ENCODE peak calls at places on chromosomes 7 and 10, in eight cellular contexts. I, U, S, H, A, J, K and P are unnamed samples.

GRCh38 chr7:1242129-1242572 is 9.5 kb downstream of the UNCX start:
- DNase-seq in I (no peak), U (no peak), S (no peak), H (no peak), A (no peak), J (no peak), K (no peak), P (no peak)

GRCh38 chr7:82559203-82559805 is 115.7 kb upstream of the CACNA2D1 start:
- DNase-seq in I (peak; percentile 12), U (no peak), S (no peak), H (no peak), A (peak; percentile 70), J (no peak), K (no peak), P (no peak)

GRCh38 chr10:101238732-101239105 is 9.5 kb upstream of the LBX1 start:
- DNase-seq in I (no peak), U (no peak), S (no peak), H (no peak), A (no peak), J (no peak), K (no peak), P (no peak)

GRCh38 chr10:43211431-43212042 is 55.3 kb downstream of the RASGEF1A start:
- DNase-seq in I (no peak), U (no peak), S (no peak), H (no peak), A (no peak), J (no peak), K (no peak), P (no peak)

GRCh38 chr7:121049028-121049791 is 60.7 kb downstream of the CPED1 start:
- DNase-seq in I (no peak), U (no peak), S (peak; percentile 23), H (no peak), A (no peak), J (no peak), K (no peak), P (no peak)

GRCh38 chr10:99966306-99966705 is 43.4 kb downstream of the DNMBP start:
- DNase-seq in I (no peak), U (no peak), S (peak; percentile 78), H (no peak), A (no peak), J (peak; percentile 18), K (no peak), P (no peak)

GRCh38 chr7:29345590-29345989 is 151.0 kb downstream of the CHN2 start:
- DNase-seq in I (peak; percentile 41), U (no peak), S (no peak), H (no peak), A (no peak), J (peak; percentile 21), K (peak; percentile 25), P (no peak)

GRCh38 chr7:41792099-41792498 is 89.2 kb upstream of the INHBA start:
- DNase-seq in I (no peak), U (no peak), S (peak; percentile 41), H (no peak), A (no peak), J (no peak), K (no peak), P (no peak)

GRCh38 chr10:30017576-30017975 is 41.8 kb downstream of the JCAD start:
- DNase-seq in I (no peak), U (no peak), S (no peak), H (no peak), A (no peak), J (no peak), K (no peak), P (no peak)

GRCh38 chr7:37405128-37405527 is 43.5 kb downstream of the ELMO1 start:
- DNase-seq in I (no peak), U (no peak), S (no peak), H (no peak), A (no peak), J (no peak), K (no peak), P (no peak)

GRCh38 chr10:112269266-112269665 is 13.9 kb upstream of the TECTB start:
- DNase-seq in I (no peak), U (no peak), S (peak; percentile 69), H (no peak), A (no peak), J (no peak), K (no peak), P (no peak)

GRCh38 chr7:116689787-116690186 is 17.8 kb downstream of the MET start:
- DNase-seq in I (no peak), U (no peak), S (no peak), H (no peak), A (no peak), J (no peak), K (no peak), P (no peak)

GRCh38 chr10:79055892-79056291 is 12.9 kb upstream of the ZMIZ1 start:
- DNase-seq in I (no peak), U (no peak), S (no peak), H (no peak), A (no peak), J (no peak), K (peak; percentile 9), P (no peak)

GRCh38 chr10:35563266-35563891 is 41.8 kb upstream of the GJD4 start:
- DNase-seq in I (peak; percentile 60), U (peak; percentile 25), S (peak; percentile 76), H (peak; percentile 35), A (no peak), J (peak; percentile 45), K (peak; percentile 58), P (peak; percentile 28)

GRCh38 chr7:49812534-49812933 is 39.1 kb downstream of the VWC2 start:
- DNase-seq in I (no peak), U (no peak), S (no peak), H (no peak), A (no peak), J (no peak), K (no peak), P (no peak)

GRCh38 chr10:96714031-96714590 is 6.2 kb downstream of the PIK3AP1 start:
- DNase-seq in I (no peak), U (no peak), S (peak; percentile 60), H (no peak), A (no peak), J (no peak), K (no peak), P (no peak)

GRCh38 chr7:92695308-92696261 is 105.4 kb upstream of the FAM133B start:
- DNase-seq in I (peak; percentile 91), U (no peak), S (peak; percentile 90), H (no peak), A (no peak), J (no peak), K (peak; percentile 38), P (no peak)

GRCh38 chr10:84205049-84205852 is 10.9 kb downstream of the CDHR1 start:
- DNase-seq in I (peak; percentile 81), U (peak; percentile 28), S (peak; percentile 18), H (peak; percentile 59), A (peak; percentile 47), J (peak; percentile 75), K (no peak), P (peak; percentile 24)

GRCh38 chr10:132400547-132401151 is 3.6 kb downstream of the PWWP2B start:
- DNase-seq in I (peak; percentile 15), U (no peak), S (no peak), H (no peak), A (no peak), J (no peak), K (no peak), P (no peak)

GRCh38 chr10:92699518-92700272 is 9.9 kb downstream of the HHEX start:
- DNase-seq in I (peak; percentile 30), U (no peak), S (peak; percentile 42), H (peak; percentile 23), A (no peak), J (peak; percentile 44), K (no peak), P (peak; percentile 39)

GRCh38 chr10:22435650-22436049 is 90.4 kb downstream of the SPAG6 start:
- DNase-seq in I (peak; percentile 12), U (no peak), S (no peak), H (no peak), A (no peak), J (no peak), K (no peak), P (no peak)

GRCh38 chr7:19408821-19409220 is 263.6 kb upstream of the FERD3L start:
- DNase-seq in I (no peak), U (no peak), S (no peak), H (no peak), A (no peak), J (no peak), K (no peak), P (no peak)

GRCh38 chr7:129773328-129773731 is 161.8 kb downstream of the NRF1 start:
- DNase-seq in I (no peak), U (no peak), S (no peak), H (no peak), A (no peak), J (no peak), K (no peak), P (no peak)

GRCh38 chr7:116218747-116219146 is 8.4 kb downstream of the TES start:
- DNase-seq in I (no peak), U (no peak), S (no peak), H (no peak), A (no peak), J (no peak), K (no peak), P (no peak)

GRCh38 chr10:48468866-48469511 is 135.9 kb downstream of the ARHGAP22 start:
- DNase-seq in I (no peak), U (no peak), S (no peak), H (no peak), A (no peak), J (no peak), K (peak; percentile 7), P (no peak)

GRCh38 chr10:71260622-71261325 is 48.4 kb downstream of the UNC5B start:
- DNase-seq in I (no peak), U (no peak), S (peak; percentile 96), H (no peak), A (no peak), J (no peak), K (peak; percentile 88), P (no peak)

GRCh38 chr7:129997285-129997684 is 44.5 kb upstream of the UBE2H start:
- DNase-seq in I (no peak), U (no peak), S (no peak), H (no peak), A (no peak), J (no peak), K (no peak), P (no peak)

GRCh38 chr10:71008150-71008549 is 119.8 kb upstream of the PCBD1 start:
- DNase-seq in I (no peak), U (no peak), S (no peak), H (no peak), A (no peak), J (no peak), K (no peak), P (no peak)